ENCODE peak calls at places on chromosomes 1 and 21, in six cellular contexts. X, C, G, S, B and W are unnamed samples.

GRCh38 chr1:52268372-52268771 is 97.6 kb downstream of the CC2D1B start:
- DNase-seq in X (peak; percentile 22), C (peak; percentile 72), G (no peak), S (no peak), B (no peak), W (no peak)

GRCh38 chr1:209704584-209704983 is at the start of gene HSD11B1:
- DNase-seq in X (peak; percentile 83), C (no peak), G (peak; percentile 93), S (no peak), B (peak; percentile 88), W (no peak)

GRCh38 chr1:151773698-151774097 is 10.4 kb upstream of the MRPL9 start:
- DNase-seq in X (peak; percentile 72), C (no peak), G (no peak), S (no peak), B (no peak), W (peak; percentile 87)

GRCh38 chr1:231857609-231858008 is 231.0 kb downstream of the DISC1 start:
- DNase-seq in X (no peak), C (no peak), G (no peak), S (no peak), B (no peak), W (no peak)

GRCh38 chr1:84913025-84913892 is 20.3 kb upstream of the LPAR3 start:
- DNase-seq in X (peak; percentile 24), C (no peak), G (no peak), S (no peak), B (no peak), W (peak; percentile 37)

GRCh38 chr1:248243204-248243603 is 12.0 kb downstream of the OR2M4 start:
- DNase-seq in X (peak; percentile 3), C (peak; percentile 61), G (no peak), S (no peak), B (peak; percentile 29), W (peak; percentile 21)

GRCh38 chr1:201758508-201759050 is 70.4 kb upstream of the IPO9 start:
- DNase-seq in X (no peak), C (no peak), G (no peak), S (no peak), B (no peak), W (no peak)

GRCh38 chr21:43001316-43001715 is 27.0 kb downstream of the PKNOX1 start:
- DNase-seq in X (no peak), C (no peak), G (peak; percentile 91), S (no peak), B (no peak), W (no peak)

GRCh38 chr1:208921259-208921658 is 662.3 kb upstream of the CAMK1G start:
- DNase-seq in X (no peak), C (no peak), G (no peak), S (no peak), B (no peak), W (no peak)

GRCh38 chr1:53617382-53618217 is 121.4 kb downstream of the GLIS1 start:
- DNase-seq in X (peak; percentile 94), C (no peak), G (peak; percentile 51), S (no peak), B (no peak), W (no peak)

GRCh38 chr1:156194300-156194652 is 372 bp downstream of the SLC25A44 start:
- DNase-seq in X (peak; percentile 7), C (no peak), G (no peak), S (no peak), B (no peak), W (peak; percentile 29)

GRCh38 chr1:20178634-20179368 is 7.1 kb upstream of the UBXN10 start:
- DNase-seq in X (no peak), C (peak; percentile 22), G (peak; percentile 80), S (no peak), B (no peak), W (no peak)

GRCh38 chr1:218351617-218352438 is 6.7 kb downstream of the TGFB2 start:
- DNase-seq in X (peak; percentile 66), C (peak; percentile 70), G (peak; percentile 82), S (no peak), B (peak; percentile 66), W (no peak)

GRCh38 chr1:11024545-11024944 is 12.1 kb downstream of the TARDBP start:
- DNase-seq in X (no peak), C (no peak), G (no peak), S (no peak), B (no peak), W (no peak)

GRCh38 chr1:119655160-119655559 is 7.1 kb upstream of the ZNF697 start:
- DNase-seq in X (peak; percentile 28), C (no peak), G (no peak), S (no peak), B (no peak), W (no peak)

GRCh38 chr21:41406340-41406739 is 19.7 kb upstream of the MX1 start:
- DNase-seq in X (no peak), C (no peak), G (no peak), S (no peak), B (no peak), W (no peak)

GRCh38 chr1:52365091-52365745 is 787 bp downstream of the CC2D1B start:
- DNase-seq in X (peak; percentile 69), C (peak; percentile 49), G (peak; percentile 87), S (no peak), B (peak; percentile 83), W (peak; percentile 67)

GRCh38 chr1:160168609-160169369 is 17.4 kb downstream of the ATP1A4 start:
- DNase-seq in X (no peak), C (peak; percentile 74), G (no peak), S (no peak), B (peak; percentile 67), W (no peak)

GRCh38 chr1:117009132-117009531 is 7.6 kb downstream of the CD101 start:
- DNase-seq in X (no peak), C (no peak), G (no peak), S (no peak), B (no peak), W (no peak)

GRCh38 chr1:60757485-60757884 is 324.9 kb upstream of the NFIA start:
- DNase-seq in X (no peak), C (no peak), G (no peak), S (no peak), B (no peak), W (no peak)

GRCh38 chr1:101587749-101588148 is 350.9 kb downstream of the S1PR1 start:
- DNase-seq in X (peak; percentile 1), C (no peak), G (peak; percentile 65), S (no peak), B (peak; percentile 58), W (no peak)

GRCh38 chr1:5992814-5993552 is 758 bp upstream of the NPHP4 start:
- DNase-seq in X (no peak), C (peak; percentile 57), G (no peak), S (no peak), B (peak; percentile 57), W (peak; percentile 46)

GRCh38 chr1:37477198-37477931 is 3.0 kb downstream of the ZC3H12A start:
- DNase-seq in X (peak; percentile 78), C (peak; percentile 69), G (no peak), S (no peak), B (peak; percentile 59), W (peak; percentile 53)

GRCh38 chr1:112406771-112407170 is 10.8 kb downstream of the CTTNBP2NL start:
- DNase-seq in X (no peak), C (no peak), G (no peak), S (no peak), B (no peak), W (no peak)

GRCh38 chr1:112397051-112397471 is 1.0 kb downstream of the CTTNBP2NL start:
- DNase-seq in X (no peak), C (no peak), G (no peak), S (no peak), B (no peak), W (no peak)

GRCh38 chr1:112399456-112399855 is 3.4 kb downstream of the CTTNBP2NL start:
- DNase-seq in X (peak; percentile 20), C (no peak), G (no peak), S (no peak), B (no peak), W (no peak)

DNA sequence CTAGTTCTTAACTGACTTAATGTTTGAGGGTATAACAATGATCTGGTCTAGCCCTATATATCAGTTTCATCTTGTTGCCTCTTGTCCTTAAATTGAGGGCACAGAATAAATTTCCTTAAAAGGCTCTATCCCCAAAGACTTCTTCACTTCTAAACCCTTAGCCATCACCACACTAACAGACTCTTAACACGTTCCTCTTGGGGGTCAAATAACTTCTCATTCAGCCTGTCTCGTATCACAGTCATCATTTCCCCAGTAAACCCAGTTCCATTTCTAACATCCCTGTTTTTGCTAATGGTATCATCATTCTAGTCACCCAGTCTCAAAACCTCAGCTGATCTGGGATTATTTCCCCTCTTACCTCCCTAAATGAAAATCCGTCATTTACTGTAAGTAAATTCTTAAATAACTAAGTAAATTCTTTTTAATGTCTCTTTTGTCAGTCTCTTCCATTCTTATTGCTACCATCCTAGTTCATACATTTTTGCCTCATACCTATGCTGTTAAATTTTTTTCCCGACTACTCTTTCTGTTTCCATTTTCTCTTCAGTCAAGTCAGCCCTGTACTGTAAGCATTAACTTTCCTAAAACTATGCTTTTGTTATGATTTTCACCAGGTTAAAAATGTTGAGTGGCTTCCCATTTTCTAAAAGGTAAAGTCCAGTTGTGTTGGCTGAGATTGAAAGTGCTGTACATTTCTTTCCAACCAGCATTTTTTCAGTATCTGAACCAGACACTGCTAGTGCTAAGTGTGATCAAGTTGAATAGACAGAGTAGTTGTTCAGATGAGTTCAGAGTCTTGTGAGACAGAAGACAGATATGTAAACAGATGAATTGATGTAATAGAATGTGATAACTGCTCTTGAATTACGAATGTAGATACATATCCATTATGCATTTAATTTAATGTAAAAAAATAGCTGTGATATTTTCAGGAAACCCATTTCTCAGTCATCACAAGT is 6.9 kb downstream of the CTTNBP2NL start:
- DNase-seq in X (peak; percentile 81), C (no peak), G (no peak), S (no peak), B (no peak), W (no peak)
- H3K27ac ChIP-seq in X (peak overlapping the region; percentile 95), C (peak overlapping the region; percentile 16), G (peak overlapping the region; percentile 38), S (no peak overlapping the region), B (no peak overlapping the region), W (no peak overlapping the region)

GRCh38 chr21:32687946-32688345 is 39.9 kb downstream of the SYNJ1 start:
- DNase-seq in X (no peak), C (peak; percentile 52), G (no peak), S (no peak), B (no peak), W (peak; percentile 4)
- TF ChIP-seq CTCF in X (no peak), C (peak; percentile 62), G (no peak), S (no peak), B (no peak), W (no peak)

DNA sequence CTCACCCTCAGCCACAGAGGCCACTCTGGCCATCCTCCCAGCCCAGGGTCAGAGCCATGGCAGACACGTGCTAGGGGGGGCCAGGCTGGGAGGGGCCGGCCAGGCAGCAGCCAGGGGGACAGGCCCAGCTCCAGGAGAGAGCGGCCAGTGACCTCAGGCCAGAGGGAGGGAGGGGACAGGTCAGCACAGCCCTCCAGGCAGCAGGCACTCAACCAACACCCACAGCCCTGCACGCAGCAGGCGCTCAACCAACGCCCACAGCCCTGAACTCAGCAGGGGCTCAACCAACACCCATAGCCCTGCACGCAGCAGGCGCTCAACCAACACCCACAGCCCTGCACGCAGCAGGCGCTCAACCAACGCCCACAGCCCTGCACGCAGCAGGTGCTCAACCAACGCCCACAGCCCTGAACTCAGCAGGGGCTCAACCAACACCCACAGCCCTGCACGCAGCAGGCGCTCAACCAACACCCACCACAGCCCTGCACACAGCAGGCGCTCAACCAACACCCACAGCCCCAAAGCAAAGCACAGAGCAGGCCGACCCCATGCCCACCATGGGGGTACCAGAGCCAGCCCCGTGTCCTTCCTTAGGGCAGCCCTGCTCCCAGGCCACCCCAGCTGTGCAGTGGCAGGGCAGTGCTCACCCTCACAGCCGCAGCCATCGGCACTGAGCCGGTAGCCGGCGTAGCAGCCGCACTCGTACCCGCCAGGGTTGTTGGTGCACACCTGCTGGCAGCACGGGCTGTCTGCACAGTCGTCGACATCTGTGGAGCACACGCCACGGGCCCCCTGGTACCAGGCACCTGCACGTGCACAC is 55.9 kb downstream of the ARHGEF16 start:
- DNase-seq in X (no peak), C (no peak), G (no peak), S (peak; percentile 37), B (no peak), W (no peak)
- H3K27ac ChIP-seq in X (no peak overlapping the region), C (no peak overlapping the region), G (no peak overlapping the region), S (peak overlapping the region; percentile 50), B (no peak overlapping the region), W (no peak overlapping the region)

GRCh38 chr1:111570781-111571181 is 48.8 kb upstream of the RAP1A start:
- DNase-seq in X (peak; percentile 35), C (peak; percentile 72), G (no peak), S (peak; percentile 19), B (no peak), W (no peak)
- TF ChIP-seq CTCF in X (peak; percentile 21), C (peak; percentile 41), G (no peak), S (peak; percentile 58), B (peak; percentile 25), W (no peak)